ENCODE peak calls at places on chromosome 9, in seven cellular contexts. X, H, Y, B, L, V and Z are unnamed samples.
A peak's percentile ranks its signal among the peaks of the same experiment; 100 is the strongest.

GRCh38 chr9:95509851-95510529 is 6.8 kb downstream of the PTCH1 start:
- DNase-seq in X (no peak), H (no peak), Y (no peak), B (peak; percentile 51), L (no peak), V (no peak), Z (no peak)

GRCh38 chr9:112051812-112052211 is 123.3 kb downstream of the SUSD1 start:
- DNase-seq in X (no peak), H (no peak), Y (no peak), B (no peak), L (no peak), V (no peak), Z (peak; percentile 63)

GRCh38 chr9:38129366-38129765 is 60.3 kb upstream of the SHB start:
- DNase-seq in X (no peak), H (no peak), Y (no peak), B (no peak), L (no peak), V (no peak), Z (no peak)

GRCh38 chr9:126489604-126490593 is 123.8 kb upstream of the LMX1B start:
- DNase-seq in X (no peak), H (no peak), Y (no peak), B (no peak), L (no peak), V (no peak), Z (no peak)

GRCh38 chr9:113851860-113852259 is 24.2 kb upstream of the ZNF618 start:
- DNase-seq in X (no peak), H (no peak), Y (no peak), B (no peak), L (no peak), V (no peak), Z (no peak)

GRCh38 chr9:91560301-91560700 is 136.7 kb upstream of the NFIL3 start:
- DNase-seq in X (no peak), H (no peak), Y (no peak), B (no peak), L (no peak), V (no peak), Z (peak; percentile 89)

GRCh38 chr9:95096807-95097206 is 220.7 kb downstream of the FANCC start:
- DNase-seq in X (no peak), H (no peak), Y (no peak), B (no peak), L (no peak), V (no peak), Z (no peak)

GRCh38 chr9:113537227-113537810 is 73.8 kb downstream of the RGS3 start:
- DNase-seq in X (no peak), H (no peak), Y (no peak), B (no peak), L (no peak), V (no peak), Z (no peak)

GRCh38 chr9:70668751-70669150 is 254.3 kb upstream of the KLF9 start:
- DNase-seq in X (no peak), H (no peak), Y (no peak), B (no peak), L (no peak), V (no peak), Z (peak; percentile 4)

GRCh38 chr9:18255747-18256146 is 218.2 kb upstream of the ADAMTSL1 start:
- DNase-seq in X (no peak), H (no peak), Y (no peak), B (no peak), L (no peak), V (no peak), Z (peak; percentile 25)

GRCh38 chr9:136544549-136545064 is 1.2 kb downstream of the NOTCH1 start:
- DNase-seq in X (no peak), H (no peak), Y (peak; percentile 39), B (peak; percentile 56), L (peak; percentile 73), V (no peak), Z (no peak)

GRCh38 chr9:113343732-113344231 is 3.7 kb upstream of the WDR31 start:
- DNase-seq in X (no peak), H (peak; percentile 50), Y (no peak), B (no peak), L (no peak), V (no peak), Z (peak; percentile 15)

GRCh38 chr9:134776080-134776796 is 104.4 kb upstream of the FCN2 start:
- DNase-seq in X (no peak), H (peak; percentile 54), Y (no peak), B (no peak), L (no peak), V (no peak), Z (peak; percentile 61)

GRCh38 chr9:69976165-69976564 is 67.5 kb upstream of the MAMDC2 start:
- DNase-seq in X (no peak), H (peak; percentile 72), Y (no peak), B (no peak), L (no peak), V (no peak), Z (peak; percentile 98)

GRCh38 chr9:120892748-120893584 is 16.0 kb upstream of the PHF19 start:
- DNase-seq in X (no peak), H (peak; percentile 75), Y (no peak), B (no peak), L (no peak), V (no peak), Z (peak; percentile 89)

GRCh38 chr9:128921881-128922763 is 1.3 kb downstream of the PHYHD1 start:
- DNase-seq in X (no peak), H (peak; percentile 67), Y (peak; percentile 50), B (peak; percentile 69), L (no peak), V (peak; percentile 85), Z (no peak)

GRCh38 chr9:129178579-129178909 is 483 bp upstream of the IER5L start:
- DNase-seq in X (no peak), H (no peak), Y (no peak), B (no peak), L (no peak), V (no peak), Z (no peak)

GRCh38 chr9:100406962-100407361 is 20.0 kb upstream of the MSANTD3 start:
- DNase-seq in X (no peak), H (no peak), Y (no peak), B (no peak), L (no peak), V (no peak), Z (no peak)

GRCh38 chr9:106976772-106977171 is 113.8 kb downstream of the ZNF462 start:
- DNase-seq in X (no peak), H (no peak), Y (no peak), B (no peak), L (no peak), V (no peak), Z (no peak)

GRCh38 chr9:116549061-116549664 is 137.9 kb upstream of the TRIM32 start:
- DNase-seq in X (no peak), H (peak; percentile 97), Y (no peak), B (no peak), L (no peak), V (no peak), Z (peak; percentile 90)

GRCh38 chr9:35555246-35555701 is 49.8 kb upstream of the TESK1 start:
- DNase-seq in X (no peak), H (no peak), Y (no peak), B (no peak), L (no peak), V (no peak), Z (no peak)

GRCh38 chr9:72893437-72893836 is 59.4 kb downstream of the ALDH1A1 start:
- DNase-seq in X (no peak), H (no peak), Y (no peak), B (no peak), L (no peak), V (no peak), Z (no peak)

GRCh38 chr9:122991370-122991830 is 42.1 kb upstream of the GPR21 start:
- DNase-seq in X (no peak), H (peak; percentile 93), Y (no peak), B (no peak), L (no peak), V (no peak), Z (peak; percentile 90)